ENCODE peak calls at places on chromosomes 13 and 19, in four cellular contexts. One of them, this sample, is unnamed.

GRCh38 chr13:112346173-112346898 is 29.8 kb upstream of the SPACA7 start:
- DNase-seq in iPS DF 6.9: no peak
- DNase-seq in CD8-positive, alpha-beta T cell: no peak
- DNase-seq in WERI-Rb-1: peak
- DNase-seq in this sample: no peak

GRCh38 chr13:98945863-98946605 is 31.8 kb downstream of the DOCK9 start:
- DNase-seq in iPS DF 6.9: no peak
- DNase-seq in CD8-positive, alpha-beta T cell: no peak
- DNase-seq in WERI-Rb-1: no peak
- DNase-seq in this sample: no peak

GRCh38 chr19:16161848-16162247 is 11.5 kb downstream of the CIB3 start:
- DNase-seq in iPS DF 6.9: no peak
- DNase-seq in WERI-Rb-1: no peak
- DNase-seq in CD8-positive, alpha-beta T cell: no peak
- DNase-seq in this sample: no peak

GRCh38 chr19:13428352-13428751 is 77.9 kb downstream of the CACNA1A start:
- DNase-seq in WERI-Rb-1: no peak
- DNase-seq in iPS DF 6.9: no peak
- DNase-seq in CD8-positive, alpha-beta T cell: no peak
- DNase-seq in this sample: peak

GRCh38 chr19:40143612-40144011 is 47.6 kb upstream of the MAP3K10 start:
- DNase-seq in CD8-positive, alpha-beta T cell: peak
- DNase-seq in WERI-Rb-1: no peak
- DNase-seq in iPS DF 6.9: no peak
- DNase-seq in this sample: no peak

GRCh38 chr19:5470264-5470671 is 15.1 kb downstream of the ZNRF4 start:
- DNase-seq in iPS DF 6.9: no peak
- DNase-seq in WERI-Rb-1: no peak
- DNase-seq in CD8-positive, alpha-beta T cell: no peak
- DNase-seq in this sample: no peak

GRCh38 chr19:29574518-29574917 is 31.6 kb upstream of the POP4 start:
- DNase-seq in WERI-Rb-1: no peak
- DNase-seq in CD8-positive, alpha-beta T cell: no peak
- DNase-seq in iPS DF 6.9: no peak
- DNase-seq in this sample: no peak

GRCh38 chr13:44759222-44759721 is 183.1 kb upstream of the TSC22D1 start:
- DNase-seq in WERI-Rb-1: no peak
- DNase-seq in iPS DF 6.9: no peak
- DNase-seq in CD8-positive, alpha-beta T cell: no peak
- DNase-seq in this sample: no peak

GRCh38 chr19:2469102-2469914 is 6.6 kb upstream of the GADD45B start:
- DNase-seq in CD8-positive, alpha-beta T cell: no peak
- DNase-seq in WERI-Rb-1: no peak
- DNase-seq in iPS DF 6.9: no peak
- DNase-seq in this sample: no peak

GRCh38 chr19:38266070-38266469 is 1.7 kb downstream of the SPINT2 start:
- DNase-seq in WERI-Rb-1: peak
- DNase-seq in CD8-positive, alpha-beta T cell: no peak
- DNase-seq in iPS DF 6.9: no peak
- DNase-seq in this sample: no peak

GRCh38 chr13:50905256-50905655 is 4.3 kb upstream of the RNASEH2B start:
- DNase-seq in iPS DF 6.9: no peak
- DNase-seq in WERI-Rb-1: no peak
- DNase-seq in CD8-positive, alpha-beta T cell: no peak
- DNase-seq in this sample: no peak

GRCh38 chr13:97225533-97225932 is 3.4 kb downstream of the MBNL2 start:
- DNase-seq in iPS DF 6.9: no peak
- DNase-seq in WERI-Rb-1: no peak
- DNase-seq in CD8-positive, alpha-beta T cell: peak
- DNase-seq in this sample: no peak

GRCh38 chr13:24605923-24606372 is 74.3 kb upstream of the ATP12A start:
- DNase-seq in iPS DF 6.9: no peak
- DNase-seq in CD8-positive, alpha-beta T cell: no peak
- DNase-seq in WERI-Rb-1: peak
- DNase-seq in this sample: peak